ENCODE peak calls at places on chromosomes 6 and 20, in seven cellular contexts. B, R, E, Q, Y, K and M are unnamed samples.

GRCh38 chr6:35470663-35471120 is 2.5 kb downstream of the RPL10A start:
- DNase-seq in B (no peak), R (no peak), E (no peak), Q (no peak), Y (no peak), K (no peak), M (no peak)

GRCh38 chr6:167294241-167294640 is 3.1 kb downstream of the UNC93A start:
- DNase-seq in B (no peak), R (no peak), E (no peak), Q (no peak), Y (no peak), K (no peak), M (no peak)

GRCh38 chr20:17449039-17449438 is 82.1 kb downstream of the BFSP1 start:
- DNase-seq in B (no peak), R (no peak), E (no peak), Q (no peak), Y (no peak), K (no peak), M (no peak)

GRCh38 chr6:121770943-121771342 is 335.5 kb downstream of the GJA1 start:
- DNase-seq in B (no peak), R (no peak), E (no peak), Q (no peak), Y (no peak), K (no peak), M (no peak)

GRCh38 chr6:127547215-127547614 is 28.1 kb upstream of the MTCL3 start:
- DNase-seq in B (no peak), R (peak), E (no peak), Q (peak), Y (no peak), K (no peak), M (no peak)

GRCh38 chr6:112114577-112115223 is 27.3 kb downstream of the FAM229B start:
- DNase-seq in B (no peak), R (no peak), E (no peak), Q (no peak), Y (no peak), K (no peak), M (no peak)

GRCh38 chr6:16244869-16245451 is 6.6 kb downstream of the GMPR start:
- DNase-seq in B (no peak), R (no peak), E (peak), Q (no peak), Y (no peak), K (no peak), M (no peak)

GRCh38 chr20:62104791-62105345 is 17.4 kb upstream of the LSM14B start:
- DNase-seq in B (no peak), R (no peak), E (no peak), Q (no peak), Y (no peak), K (no peak), M (no peak)

GRCh38 chr6:47247227-47247797 is 62.4 kb downstream of the TNFRSF21 start:
- DNase-seq in B (no peak), R (no peak), E (peak), Q (peak), Y (no peak), K (no peak), M (no peak)

GRCh38 chr6:143449082-143449481 is 1.4 kb downstream of the ADAT2 start:
- DNase-seq in B (no peak), R (no peak), E (no peak), Q (no peak), Y (no peak), K (no peak), M (no peak)

GRCh38 chr20:53866787-53867740 is 203.3 kb downstream of the BCAS1 start:
- DNase-seq in B (no peak), R (no peak), E (no peak), Q (no peak), Y (no peak), K (no peak), M (no peak)

GRCh38 chr6:31799781-31800180 is 4.2 kb upstream of the VARS1 start:
- DNase-seq in B (no peak), R (no peak), E (no peak), Q (no peak), Y (no peak), K (no peak), M (no peak)